ENCODE peak calls at places on chromosomes 4 and X, in four cellular contexts. S is stimulated activated CD4-positive, alpha-beta T cell treated with anti-CD3 and anti-CD28 coated beads, Interleukin-12 subunit alpha, Interleukin-12 subunit beta, amount 100 ng/mL, for 48 hours; V is heart right ventricle; P is naive thymus-derived CD8-positive, alpha-beta T cell. C is an unnamed sample.

GRCh38 chr4:40886931-40887330 is 137.2 kb downstream of the NSUN7 start:
- DNase-seq in V (no peak), P (no peak), S (no peak), C (no peak)

GRCh38 chr4:53906786-53907185 is 157.6 kb downstream of the CHIC2 start:
- DNase-seq in V (no peak), S (no peak), P (no peak), C (no peak)

GRCh38 chr4:26410385-26411293 is 79.6 kb downstream of the CCKAR start:
- DNase-seq in V (peak), S (peak), P (peak), C (no peak)

GRCh38 chr4:85825937-85826678 is 351.2 kb downstream of the ARHGAP24 start:
- DNase-seq in V (peak), P (no peak), S (no peak), C (peak)

GRCh38 chrX:152640039-152640818 is 2.5 kb downstream of the GABRQ start:
- DNase-seq in V (no peak), P (no peak), S (no peak), C (no peak)

GRCh38 chr4:145044341-145044740 is 53.7 kb downstream of the ANAPC10 start:
- DNase-seq in S (no peak), V (no peak), P (no peak), C (no peak)

GRCh38 chr4:8045909-8046308 is 106.2 kb upstream of the AFAP1 start:
- DNase-seq in P (no peak), V (no peak), S (no peak), C (peak)

GRCh38 chr4:33184684-33185083 is 2464.5 kb downstream of the PCDH7 start:
- DNase-seq in S (no peak), V (no peak), P (no peak), C (no peak)

GRCh38 chr4:10734697-10735096 is 50.1 kb upstream of the CLNK start:
- DNase-seq in V (no peak), S (no peak), P (no peak), C (no peak)

GRCh38 chr4:181078236-181078635 is 1165.0 kb upstream of the TENM3 start:
- DNase-seq in P (no peak), V (no peak), S (no peak), C (no peak)

GRCh38 chr4:4477391-4477790 is 64.5 kb downstream of the STX18 start:
- DNase-seq in V (no peak), S (no peak), P (no peak), C (no peak)

GRCh38 chr4:39469429-39470077 is 10.7 kb downstream of the LIAS start:
- DNase-seq in V (peak), S (no peak), P (peak), C (no peak)

GRCh38 chr4:101183658-101184373 is 163.5 kb downstream of the PPP3CA start:
- DNase-seq in V (no peak), P (no peak), S (no peak), C (no peak)

GRCh38 chr4:89357787-89358186 is 50.2 kb upstream of the GPRIN3 start:
- DNase-seq in S (no peak), V (no peak), P (no peak), C (no peak)

GRCh38 chr4:69532125-69532524 is 36.4 kb upstream of the UGT2B4 start:
- DNase-seq in S (no peak), V (no peak), P (no peak), C (no peak)

GRCh38 chr4:5689065-5689464 is 19.3 kb downstream of the EVC2 start:
- DNase-seq in P (no peak), S (no peak), V (no peak), C (no peak)

GRCh38 chrX:44903107-44903506 is 30.1 kb downstream of the KDM6A start:
- DNase-seq in P (no peak), V (no peak), S (no peak), C (no peak)

GRCh38 chrX:126770179-126770578 is 49.4 kb upstream of the PRR32 start:
- DNase-seq in S (peak), P (no peak), V (no peak), C (no peak)

GRCh38 chr4:105555409-105555808 is 3.0 kb downstream of the ARHGEF38 start:
- DNase-seq in P (no peak), V (no peak), S (no peak), C (no peak)

GRCh38 chrX:120517936-120518335 is 42.8 kb downstream of the CUL4B start:
- DNase-seq in P (no peak), V (no peak), S (no peak), C (no peak)

GRCh38 chrX:153880440-153880815 is 5.5 kb downstream of the L1CAM start:
- DNase-seq in P (no peak), S (no peak), V (no peak), C (no peak)

C was measured in left colon.